ENCODE peak calls at places on chromosomes 7 and 10, in five cellular contexts. Y, X, B, C and H are unnamed samples.
A peak's percentile ranks its signal among the peaks of the same experiment; 100 is the strongest.

GRCh38 chr7:120609136-120609753 is 248.7 kb downstream of the TSPAN12 start:
- DNase-seq in C (no peak), Y (no peak), X (no peak), B (no peak), H (no peak)

GRCh38 chr10:15363031-15363430 is 8.1 kb downstream of the FAM171A1 start:
- DNase-seq in X (no peak), B (no peak), Y (no peak), C (no peak), H (no peak)

GRCh38 chr10:15211464-15211979 is 43.0 kb upstream of the NMT2 start:
- DNase-seq in B (no peak), C (no peak), X (peak; percentile 78), Y (no peak), H (peak; percentile 17)

GRCh38 chr10:61397175-61397986 is 55.8 kb downstream of the TMEM26 start:
- DNase-seq in Y (no peak), B (no peak), X (peak; percentile 6), C (no peak), H (peak; percentile 52)

GRCh38 chr10:101354584-101355070 is 662 bp downstream of the BTRC start:
- DNase-seq in C (no peak), X (no peak), B (no peak), Y (no peak), H (peak; percentile 17)

GRCh38 chr10:34092891-34093290 is 722.2 kb downstream of the PARD3 start:
- DNase-seq in C (no peak), X (peak; percentile 47), Y (no peak), B (no peak), H (no peak)

GRCh38 chr7:14507617-14508016 is 394.9 kb downstream of the DGKB start:
- DNase-seq in B (no peak), Y (peak; percentile 95), X (peak; percentile 24), C (no peak), H (peak; percentile 99)

GRCh38 chr10:35843524-35844171 is 201.6 kb upstream of the FZD8 start:
- DNase-seq in B (no peak), Y (no peak), X (no peak), C (no peak), H (no peak)

GRCh38 chr7:124033807-124034753 is 1.2 kb upstream of the TMEM229A start:
- DNase-seq in X (no peak), C (no peak), B (no peak), Y (no peak), H (no peak)

GRCh38 chr7:10739401-10739800 is 234.3 kb upstream of the PHF14 start:
- DNase-seq in X (no peak), B (no peak), Y (no peak), C (no peak), H (peak; percentile 67)

GRCh38 chr7:116709336-116709735 is 37.3 kb downstream of the MET start:
- DNase-seq in X (no peak), B (no peak), C (no peak), Y (no peak), H (no peak)

GRCh38 chr7:18573410-18574234 is 78.1 kb downstream of the HDAC9 start:
- DNase-seq in X (no peak), Y (peak; percentile 72), C (no peak), B (no peak), H (no peak)

GRCh38 chr10:112446055-112446854 is 459 bp downstream of the ZDHHC6 start:
- DNase-seq in B (no peak), X (peak; percentile 15), C (no peak), Y (no peak), H (no peak)

GRCh38 chr7:157612664-157613561 is 276.1 kb downstream of the DNAJB6 start:
- DNase-seq in B (no peak), Y (peak; percentile 57), C (peak; percentile 55), X (no peak), H (no peak)

GRCh38 chr10:114629083-114629823 is 28.8 kb downstream of the ABLIM1 start:
- DNase-seq in Y (no peak), X (no peak), B (no peak), C (no peak), H (no peak)

GRCh38 chr10:6195376-6195775 is 7.4 kb upstream of the PFKFB3 start:
- DNase-seq in X (peak; percentile 41), Y (no peak), B (no peak), C (no peak), H (no peak)

GRCh38 chr10:88342733-88343310 is 240.3 kb downstream of the RNLS start:
- DNase-seq in Y (no peak), B (no peak), C (no peak), X (no peak), H (no peak)

GRCh38 chr7:19145429-19146201 is 394 bp upstream of the FERD3L start:
- DNase-seq in X (no peak), B (no peak), Y (peak; percentile 18), C (no peak), H (no peak)

GRCh38 chr10:45375101-45375500 is 1.1 kb downstream of the ALOX5 start:
- DNase-seq in C (no peak), X (no peak), Y (no peak), B (no peak), H (no peak)

GRCh38 chr10:11119843-11120242 is 102.2 kb downstream of the CELF2 start:
- DNase-seq in B (no peak), C (no peak), Y (no peak), X (no peak), H (no peak)

GRCh38 chr10:124997791-124998623 is 56.1 kb downstream of the ZRANB1 start:
- DNase-seq in C (no peak), X (no peak), Y (no peak), B (peak; percentile 37), H (no peak)

GRCh38 chr7:13007331-13007730 is 319.9 kb downstream of the ARL4A start:
- DNase-seq in B (no peak), X (no peak), Y (no peak), C (no peak), H (no peak)

GRCh38 chr10:19922236-19922963 is 106.2 kb downstream of the PLXDC2 start:
- DNase-seq in Y (no peak), B (no peak), X (peak; percentile 65), C (no peak), H (peak; percentile 30)

GRCh38 chr10:86654411-86655172 is at the start of gene OPN4:
- DNase-seq in C (no peak), X (no peak), Y (no peak), B (peak; percentile 34), H (peak; percentile 75)

GRCh38 chr10:61606971-61607907 is 55.5 kb upstream of the CABCOCO1 start:
- DNase-seq in Y (peak; percentile 6), X (no peak), C (no peak), B (no peak), H (peak; percentile 16)

GRCh38 chr7:7208524-7208923 is 26.2 kb downstream of the C1GALT1 start:
- DNase-seq in C (no peak), Y (no peak), X (no peak), B (no peak), H (no peak)

GRCh38 chr7:47228386-47229014 is 353.4 kb downstream of the TNS3 start:
- DNase-seq in B (no peak), Y (no peak), X (no peak), C (no peak), H (peak; percentile 69)

GRCh38 chr10:44005788-44006099 is 357.1 kb upstream of the ZNF32 start:
- DNase-seq in C (no peak), B (no peak), X (no peak), Y (no peak), H (no peak)

GRCh38 chr7:103987455-103987854 is 2.0 kb downstream of the RELN start:
- DNase-seq in C (no peak), Y (no peak), B (no peak), X (no peak), H (no peak)

GRCh38 chr10:117003336-117003735 is 1.7 kb downstream of the SHTN1 start:
- DNase-seq in X (no peak), B (no peak), C (no peak), Y (no peak), H (no peak)

GRCh38 chr10:79070611-79071534 is 2.1 kb downstream of the ZMIZ1 start:
- DNase-seq in B (peak; percentile 95), C (no peak), X (peak; percentile 91), Y (peak; percentile 60), H (peak; percentile 84)

GRCh38 chr10:88546462-88546861 is 36.7 kb downstream of the RNLS start:
- DNase-seq in Y (no peak), X (no peak), C (no peak), B (no peak), H (no peak)

GRCh38 chr7:28573059-28573553 is 160.8 kb downstream of the CREB5 start:
- DNase-seq in Y (peak; percentile 86), C (no peak), B (no peak), X (no peak), H (no peak)

GRCh38 chr7:158783595-158783994 is 45.7 kb downstream of the ESYT2 start:
- DNase-seq in X (no peak), B (no peak), Y (no peak), C (no peak), H (no peak)